ENCODE peak calls at places on chromosomes 13 and 19, in eight cellular contexts. X, C, H, A, M, G, F and Q are unnamed samples. For H3K4me1, the result is how much of the 10 kb centered on the place peaks cover.

GRCh38 chr13:36000028-36000427 is 131.2 kb downstream of the DCLK1 start:
- DNase-seq in X (no peak), C (no peak), H (no peak), A (no peak), M (no peak), G (no peak), F (no peak), Q (no peak)

GRCh38 chr13:33727356-33728083 is 90.4 kb upstream of the RFC3 start:
- DNase-seq in X (no peak), C (no peak), H (no peak), A (no peak), M (no peak), G (no peak), F (no peak), Q (no peak)

GRCh38 chr13:62119739-62120700 is 704.4 kb upstream of the PCDH20 start:
- DNase-seq in X (no peak), C (no peak), H (no peak), A (peak), M (no peak), G (no peak), F (peak), Q (no peak)

GRCh38 chr13:72145383-72145782 is 278.4 kb upstream of the DACH1 start:
- DNase-seq in X (no peak), C (no peak), H (no peak), A (peak), M (no peak), G (no peak), F (no peak), Q (no peak)

GRCh38 chr13:23687614-23688013 is 117.4 kb downstream of the TNFRSF19 start:
- DNase-seq in X (no peak), C (no peak), H (no peak), A (no peak), M (no peak), G (no peak), F (no peak), Q (no peak)

GRCh38 chr13:44273216-44273615 is 100.4 kb upstream of the SERP2 start:
- DNase-seq in X (no peak), C (no peak), H (no peak), A (no peak), M (no peak), G (no peak), F (no peak), Q (no peak)

GRCh38 chr13:68304287-68304893 is 1074.3 kb upstream of the PCDH9 start:
- DNase-seq in X (no peak), C (no peak), H (no peak), A (peak), M (no peak), G (peak), F (peak), Q (no peak)

GRCh38 chr19:21789761-21790160 is 22.4 kb upstream of the ZNF100 start:
- DNase-seq in X (no peak), C (no peak), H (no peak), A (no peak), M (no peak), G (no peak), F (no peak), Q (no peak)

GRCh38 chr13:58953638-58954037 is 1210.1 kb downstream of the DIAPH3 start:
- DNase-seq in X (no peak), C (no peak), H (no peak), A (peak), M (no peak), G (no peak), F (no peak), Q (no peak)

GRCh38 chr19:36225219-36225892 is 10.4 kb downstream of the ZNF146 start:
- DNase-seq in X (no peak), C (no peak), H (no peak), A (peak), M (no peak), G (no peak), F (peak), Q (no peak)

GRCh38 chr19:543912-544608 is at the start of gene GZMM:
- DNase-seq in X (peak), C (peak), H (no peak), A (no peak), M (peak), G (peak), F (no peak), Q (no peak)

GRCh38 chr13:60572003-60572792 is 175.2 kb downstream of the TDRD3 start:
- DNase-seq in X (no peak), C (no peak), H (no peak), A (peak), M (no peak), G (peak), F (peak), Q (no peak)

GRCh38 chr19:4369109-4369887 is 25.9 kb downstream of the MPND start:
- DNase-seq in X (peak), C (peak), H (no peak), A (no peak), M (peak), G (peak), F (no peak), Q (peak)

GRCh38 chr13:46160474-46161066 is 21.4 kb downstream of the LCP1 start:
- DNase-seq in X (no peak), C (no peak), H (no peak), A (peak), M (peak), G (no peak), F (peak), Q (no peak)

GRCh38 chr19:35468637-35469036 is 20.6 kb downstream of the FFAR2 start:
- DNase-seq in X (peak), C (peak), H (no peak), A (no peak), M (peak), G (peak), F (peak), Q (no peak)

GRCh38 chr13:49124693-49125304 is 95.3 kb upstream of the MLNR start:
- DNase-seq in X (no peak), C (no peak), H (no peak), A (no peak), M (no peak), G (no peak), F (no peak), Q (no peak)

GRCh38 chr13:105611424-105611823 is 924.0 kb downstream of the EFNB2 start:
- DNase-seq in X (no peak), C (no peak), H (no peak), A (peak), M (no peak), G (no peak), F (peak), Q (no peak)

GRCh38 chr13:55345197-55345596 is 1795.5 kb upstream of the PRR20A start:
- DNase-seq in X (no peak), C (no peak), H (no peak), A (no peak), M (no peak), G (no peak), F (no peak), Q (no peak)

GRCh38 chr13:43939149-43939548 is 59.4 kb downstream of the LACC1 start:
- DNase-seq in X (no peak), C (no peak), H (no peak), A (no peak), M (no peak), G (peak), F (no peak), Q (no peak)

GRCh38 chr13:75792526-75793187 is 156.5 kb downstream of the LMO7 start:
- DNase-seq in X (no peak), C (no peak), H (no peak), A (peak), M (no peak), G (no peak), F (peak), Q (no peak)

GRCh38 chr19:43956827-43957226 is 5.8 kb downstream of the ZNF221 start:
- DNase-seq in X (no peak), C (no peak), H (no peak), A (no peak), M (no peak), G (no peak), F (no peak), Q (no peak)

GRCh38 chr13:79810671-79811070 is 329.7 kb downstream of the NDFIP2 start:
- DNase-seq in X (no peak), C (no peak), H (no peak), A (peak), M (no peak), G (no peak), F (peak), Q (no peak)

GRCh38 chr13:65260938-65261880 is 1968.9 kb downstream of the PCDH9 start:
- DNase-seq in X (no peak), C (no peak), H (no peak), A (no peak), M (no peak), G (no peak), F (peak), Q (no peak)

GRCh38 chr19:33819875-33820781 is 23.5 kb downstream of the KCTD15 start:
- DNase-seq in X (no peak), C (peak), H (peak), A (peak), M (peak), G (peak), F (peak), Q (peak)
- H3K4me1 ChIP-seq in X (under half), C (under half), H (under half), A (under half), M (under half), G (under half), F (under half), Q (under half)

GRCh38 chr19:40442328-40443130 is 1.6 kb downstream of the SERTAD3 start:
- DNase-seq in X (no peak), C (no peak), H (no peak), A (no peak), M (no peak), G (no peak), F (no peak), Q (no peak)
- H3K4me3 ChIP-seq in X (peak), C (peak), H (peak), A (peak), M (peak), G (peak), F (peak), Q (peak)

DNA sequence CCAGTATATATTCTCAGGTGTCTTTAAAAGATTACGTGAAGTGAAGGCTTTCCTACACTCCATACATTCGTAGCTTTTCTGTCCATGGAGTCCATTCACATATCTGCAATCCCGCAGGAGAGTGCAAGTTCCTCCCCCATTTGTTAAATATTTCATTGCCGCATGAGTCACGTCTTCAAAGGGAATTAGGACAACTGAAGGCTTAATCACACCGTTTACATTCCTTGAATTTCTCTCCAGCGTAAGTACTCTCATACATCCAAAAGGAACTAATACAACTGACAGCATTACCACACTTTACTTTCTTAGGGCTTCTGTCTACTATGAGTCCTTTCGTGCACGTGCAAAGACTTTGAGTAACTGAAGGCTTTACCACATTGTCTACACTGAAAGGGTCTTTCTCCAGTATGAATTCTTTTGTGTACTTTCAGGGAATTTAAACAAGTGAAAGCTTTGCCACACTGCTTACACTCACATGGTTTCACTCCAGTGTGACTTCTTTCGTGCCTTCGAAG is 29.0 kb upstream of the ZNF564 start:
- DNase-seq in X (no peak), C (no peak), H (no peak), A (peak), M (no peak), G (no peak), F (peak), Q (no peak)
- H3K4me1 ChIP-seq in X (under half), C (under half), H (under half), A (under half), M (under half), G (under half), F (under half), Q (under half)

GRCh38 chr19:8321760-8322637 is 703 bp downstream of the RPS28 start:
- DNase-seq in X (no peak), C (peak), H (no peak), A (no peak), M (no peak), G (no peak), F (no peak), Q (no peak)

GRCh38 chr19:8322638-8322997 is 1.3 kb downstream of the RPS28 start:
- DNase-seq in X (no peak), C (no peak), H (no peak), A (no peak), M (no peak), G (no peak), F (no peak), Q (no peak)

GRCh38 chr19:8325454-8325853 is 4.2 kb downstream of the RPS28 start:
- DNase-seq in X (no peak), C (no peak), H (no peak), A (no peak), M (no peak), G (no peak), F (no peak), Q (no peak)

GRCh38 chr19:8323781-8324185 is 2.5 kb downstream of the RPS28 start:
- DNase-seq in X (no peak), C (no peak), H (no peak), A (no peak), M (no peak), G (no peak), F (no peak), Q (no peak)

DNA sequence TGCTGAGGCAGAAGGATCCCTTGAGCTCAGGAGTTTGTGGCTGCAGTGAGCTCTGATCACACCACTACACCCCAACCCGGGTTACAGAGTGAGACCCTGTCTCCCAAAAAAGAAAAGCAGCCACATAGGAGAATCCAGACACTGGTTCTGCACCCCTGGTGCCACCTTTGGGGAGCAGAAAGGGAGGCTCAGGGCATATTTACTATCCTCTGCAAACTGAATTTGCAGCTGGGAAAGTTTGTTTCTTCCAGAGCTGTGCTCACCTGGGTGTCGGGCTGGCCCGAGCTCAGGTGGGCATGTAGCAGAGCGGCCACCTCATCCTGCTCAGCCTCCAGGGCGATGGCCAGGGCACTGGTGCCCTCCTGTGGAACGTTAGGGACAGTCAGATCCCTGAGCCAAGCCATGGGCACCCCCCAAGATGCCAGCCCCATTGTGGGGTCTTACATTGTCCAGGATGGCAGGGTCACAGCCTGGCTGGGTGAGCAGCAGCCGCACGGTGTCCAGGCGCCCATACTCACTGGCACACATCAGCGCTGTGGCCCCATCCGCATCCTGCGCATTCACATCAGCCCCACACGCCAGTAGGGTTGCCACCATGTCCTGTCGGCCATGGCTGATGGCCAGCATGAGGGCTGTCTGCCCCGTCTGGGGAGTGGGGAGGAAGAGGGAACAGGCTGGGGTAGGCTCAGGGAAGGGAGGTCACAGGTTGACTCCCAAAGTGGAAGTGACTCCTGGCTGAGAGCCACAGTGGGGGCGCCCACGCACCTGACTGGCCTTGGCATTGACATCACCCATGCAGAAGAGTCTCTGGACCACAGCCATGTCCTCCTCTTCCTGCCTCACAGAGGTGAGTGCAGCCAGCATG is 3.1 kb downstream of the RPS28 start:
- DNase-seq in X (no peak), C (peak), H (no peak), A (no peak), M (no peak), G (no peak), F (no peak), Q (no peak)
- H3K4me3 ChIP-seq in X (no peak), C (no peak), H (no peak), A (no peak), M (no peak), G (no peak), F (no peak), Q (no peak)